ENCODE peak calls at places on chromosomes 5 and 9, in seven cellular contexts. B is CD8-positive, alpha-beta T cell; E is PC-3; H is ovary; Q is dorsolateral prefrontal cortex; D is mammary epithelial cell; V is uterus. C is an unnamed sample. For H3K27me3, the result is how much of the 10 kb centered on the place peaks cover.

GRCh38 chr5:141513021-141513626 is 24.2 kb downstream of the PCDHGC5 start:
- DNase-seq in V (peak), E (no peak), D (no peak), Q (peak), B (no peak), H (peak), C (peak)

GRCh38 chr9:84339523-84339922 is 1.0 kb downstream of the SLC28A3 start:
- DNase-seq in H (no peak), E (no peak), D (no peak), B (no peak), Q (no peak), V (no peak), C (no peak)

GRCh38 chr9:88852794-88853193 is 138.5 kb upstream of the S1PR3 start:
- DNase-seq in E (peak), D (peak), V (no peak), B (no peak), Q (no peak), H (no peak), C (peak)

GRCh38 chr9:32681751-32682150 is 46.3 kb upstream of the TAF1L start:
- DNase-seq in D (no peak), H (no peak), Q (no peak), E (no peak), B (no peak), V (no peak), C (no peak)

GRCh38 chr5:168649306-168649705 is 70.1 kb upstream of the PANK3 start:
- DNase-seq in V (no peak), E (no peak), Q (no peak), B (no peak), H (no peak), D (peak), C (no peak)

GRCh38 chr5:180790020-180790419 is 12.6 kb downstream of the MGAT1 start:
- DNase-seq in H (no peak), D (no peak), E (peak), Q (no peak), V (no peak), B (no peak), C (no peak)

GRCh38 chr5:10842823-10843222 is 81.8 kb upstream of the DAP start:
- DNase-seq in B (no peak), Q (no peak), H (no peak), D (no peak), V (no peak), E (no peak), C (no peak)

GRCh38 chr5:133391349-133392136 is 220.8 kb downstream of the FSTL4 start:
- DNase-seq in E (no peak), H (no peak), Q (no peak), D (no peak), B (no peak), V (no peak), C (no peak)

GRCh38 chr5:71588533-71588885 is 1.4 kb downstream of the MCCC2 start:
- DNase-seq in B (no peak), E (no peak), H (no peak), D (no peak), Q (no peak), V (no peak), C (no peak)

GRCh38 chr5:37370550-37370863 is 399 bp downstream of the NUP155 start:
- DNase-seq in H (no peak), V (no peak), D (no peak), B (no peak), E (no peak), Q (no peak), C (no peak)

GRCh38 chr5:71932649-71933338 is 174.5 kb upstream of the MAP1B start:
- DNase-seq in H (peak), V (peak), B (no peak), E (peak), D (no peak), Q (peak), C (peak)

GRCh38 chr9:121945281-121945680 is 147.8 kb downstream of the TTLL11 start:
- DNase-seq in H (no peak), V (no peak), D (no peak), E (peak), B (no peak), Q (no peak), C (no peak)
- H3K4me3 ChIP-seq in H (no peak), V (no peak), D (no peak), E (peak), B (no peak), Q (no peak), C (no peak)

GRCh38 chr9:136148766-136149165 is 30.1 kb upstream of the TMEM250 start:
- DNase-seq in H (no peak), B (no peak), D (no peak), V (no peak), E (no peak), Q (no peak), C (no peak)
- H3K27me3 ChIP-seq in H (under half), B (under half), D (under half), V (under half), E (under half), Q (under half), C (half or more)

GRCh38 chr5:5025774-5026406 is 114.2 kb upstream of the ADAMTS16 start:
- DNase-seq in E (peak), D (no peak), H (no peak), B (no peak), Q (no peak), V (no peak), C (no peak)
- H3K4me3 ChIP-seq in E (peak), D (no peak), H (no peak), B (no peak), Q (no peak), V (no peak), C (no peak)

GRCh38 chr9:135795391-135795790 is 93.4 kb downstream of the KCNT1 start:
- DNase-seq in D (no peak), Q (no peak), E (no peak), H (no peak), B (no peak), V (no peak), C (no peak)
- H3K27me3 ChIP-seq in D (under half), Q (under half), E (under half), H (under half), B (under half), V (under half), C (under half)

GRCh38 chr9:134243778-134244467 is 79.6 kb upstream of the RNU6ATAC start:
- DNase-seq in B (peak), H (no peak), D (peak), V (no peak), Q (no peak), E (no peak), C (no peak)
- H3K4me3 ChIP-seq in B (no peak), H (no peak), D (no peak), V (no peak), Q (no peak), E (no peak), C (no peak)

GRCh38 chr9:34961574-34962480 is 3.7 kb downstream of the PHF24 start:
- DNase-seq in D (peak), E (peak), H (no peak), V (no peak), Q (no peak), B (no peak), C (no peak)

GRCh38 chr9:34957492-34958410 is at the start of gene PHF24:
- DNase-seq in D (no peak), B (peak), H (no peak), Q (peak), E (no peak), V (no peak), C (no peak)

GRCh38 chr9:34958411-34958982 is 412 bp downstream of the PHF24 start:
- DNase-seq in V (no peak), D (no peak), H (no peak), Q (no peak), E (no peak), B (no peak), C (no peak)

GRCh38 chr9:34954225-34954624 is 3.9 kb upstream of the PHF24 start:
- DNase-seq in B (no peak), V (no peak), H (no peak), E (no peak), D (no peak), Q (no peak), C (no peak)

GRCh38 chr9:34956648-34957047 is 1.4 kb upstream of the PHF24 start:
- DNase-seq in B (no peak), D (no peak), V (no peak), H (no peak), Q (no peak), E (no peak), C (no peak)
- H3K27me3 ChIP-seq in B (under half), D (under half), V (under half), H (under half), Q (under half), E (half or more), C (half or more)